ENCODE peak calls at places on chromosomes 5 and 9, in five cellular contexts. H is cardiac septum, R is NCI-H1436, C is heart right ventricle, K is osteocyte. I is an unnamed sample.

GRCh38 chr9:136656795-136657611 is 5.7 kb upstream of the EGFL7 start:
- DNase-seq in C (peak; percentile 37), K (no peak), R (no peak), H (no peak), I (no peak)

GRCh38 chr9:89538874-89539273 is 41.0 kb upstream of the SEMA4D start:
- DNase-seq in R (no peak), K (no peak), C (no peak), H (no peak), I (no peak)

GRCh38 chr5:171418316-171418981 is 998 bp upstream of the FGF18 start:
- DNase-seq in K (peak; percentile 95), R (no peak), C (peak; percentile 85), H (peak; percentile 88), I (peak; percentile 89)

GRCh38 chr5:41918105-41918504 is 7.0 kb upstream of the FBXO4 start:
- DNase-seq in H (no peak), C (no peak), R (no peak), K (no peak), I (no peak)

GRCh38 chr9:134327671-134328231 is 1.5 kb downstream of the RXRA start:
- DNase-seq in H (no peak), R (no peak), C (peak; percentile 16), K (no peak), I (no peak)

GRCh38 chr9:1875921-1876448 is 139.2 kb upstream of the SMARCA2 start:
- DNase-seq in C (no peak), H (no peak), R (no peak), K (no peak), I (no peak)

GRCh38 chr9:27548055-27548741 is 18.6 kb upstream of the MOB3B start:
- DNase-seq in K (no peak), C (no peak), R (peak; percentile 31), H (no peak), I (no peak)

GRCh38 chr5:74199436-74200210 is 440.9 kb downstream of the ENC1 start:
- DNase-seq in H (no peak), R (no peak), K (no peak), C (no peak), I (no peak)

GRCh38 chr5:133232011-133232410 is 180.2 kb downstream of the HSPA4 start:
- DNase-seq in C (no peak), K (no peak), H (no peak), R (no peak), I (no peak)

GRCh38 chr5:83919071-83920041 is 198.7 kb upstream of the HAPLN1 start:
- DNase-seq in R (no peak), K (no peak), C (no peak), H (no peak), I (no peak)

GRCh38 chr5:124736111-124736813 is 10.2 kb downstream of the ZNF608 start:
- DNase-seq in K (no peak), C (no peak), H (no peak), R (no peak), I (no peak)

GRCh38 chr9:125393426-125393825 is 131.8 kb downstream of the GAPVD1 start:
- DNase-seq in C (no peak), R (no peak), H (no peak), K (no peak), I (no peak)

GRCh38 chr5:138574744-138575193 is 432 bp downstream of the HSPA9 start:
- DNase-seq in R (no peak), C (no peak), K (no peak), H (no peak), I (no peak)

GRCh38 chr9:86549434-86549833 is 195.2 kb upstream of the TUT7 start:
- DNase-seq in K (no peak), R (no peak), H (no peak), C (no peak), I (no peak)

GRCh38 chr5:36870399-36871040 is 6.0 kb upstream of the NIPBL start:
- DNase-seq in C (no peak), R (peak; percentile 55), K (no peak), H (no peak), I (no peak)

GRCh38 chr5:135019314-135019713 is 14.7 kb downstream of the PITX1 start:
- DNase-seq in H (peak; percentile 53), R (no peak), K (no peak), C (no peak), I (no peak)

GRCh38 chr9:6805532-6805931 is 47.8 kb downstream of the KDM4C start:
- DNase-seq in K (no peak), H (no peak), C (no peak), R (no peak), I (no peak)

GRCh38 chr9:17742065-17742464 is 163.2 kb downstream of the SH3GL2 start:
- DNase-seq in K (no peak), C (no peak), H (no peak), R (peak; percentile 12), I (no peak)

GRCh38 chr9:19149230-19149629 is 21.9 kb upstream of the PLIN2 start:
- DNase-seq in H (no peak), R (no peak), C (no peak), K (no peak), I (no peak)

GRCh38 chr5:6404129-6404528 is 25.8 kb upstream of the MED10 start:
- DNase-seq in R (no peak), H (no peak), K (no peak), C (no peak), I (peak; percentile 32)

GRCh38 chr5:78889759-78890158 is 95.4 kb downstream of the ARSB start:
- DNase-seq in K (no peak), C (no peak), R (no peak), H (no peak), I (no peak)

GRCh38 chr5:142082182-142082781 is 26.3 kb upstream of the NDFIP1 start:
- DNase-seq in R (no peak), C (no peak), K (no peak), H (no peak), I (no peak)

GRCh38 chr9:73093740-73094379 is 57.8 kb upstream of the ANXA1 start:
- DNase-seq in K (no peak), C (no peak), R (no peak), H (no peak), I (no peak)

GRCh38 chr5:111226556-111226955 is 2.4 kb downstream of the CAMK4 start:
- DNase-seq in C (no peak), H (no peak), K (no peak), R (no peak), I (no peak)

I was measured in type B pancreatic cell.